ENCODE peak calls at places on chromosomes 4 and X, in seven cellular contexts. B, S, Z, C, O, G and E are unnamed samples.

GRCh38 chrX:13266641-13267420 is 53.0 kb downstream of the ATXN3L start:
- DNase-seq in B (no peak), S (no peak), C (no peak), O (no peak), Z (no peak), G (no peak), E (no peak)

GRCh38 chr4:163949976-163950601 is 455.6 kb downstream of the TMA16 start:
- DNase-seq in B (no peak), S (no peak), Z (no peak), G (no peak), C (no peak), O (no peak), E (no peak)

GRCh38 chr4:56689231-56689630 is 8.1 kb upstream of the HOPX start:
- DNase-seq in B (no peak), O (no peak), S (no peak), G (no peak), C (no peak), Z (no peak), E (no peak)

GRCh38 chrX:8711401-8711800 is 20.5 kb downstream of the ANOS1 start:
- DNase-seq in B (no peak), Z (no peak), O (no peak), S (no peak), G (no peak), C (no peak), E (no peak)

GRCh38 chr4:23337292-23337691 is 552.6 kb downstream of the PPARGC1A start:
- DNase-seq in Z (no peak), G (no peak), C (no peak), S (no peak), B (peak; percentile 7), O (no peak), E (no peak)

GRCh38 chrX:123884809-123885408 is 25.1 kb downstream of the XIAP start:
- DNase-seq in G (no peak), B (no peak), C (peak; percentile 60), O (peak; percentile 15), S (peak; percentile 50), Z (peak; percentile 53), E (peak; percentile 38)

GRCh38 chr4:68375667-68376559 is 26.0 kb upstream of the YTHDC1 start:
- DNase-seq in G (peak; percentile 10), S (peak; percentile 64), C (peak; percentile 64), O (peak; percentile 48), Z (peak; percentile 70), B (peak; percentile 47), E (peak; percentile 57)

GRCh38 chrX:78945186-78945912 is at the start of gene P2RY10:
- DNase-seq in B (no peak), Z (no peak), G (no peak), S (peak; percentile 70), C (no peak), O (peak; percentile 12), E (no peak)

GRCh38 chr4:47525154-47525819 is 40.2 kb downstream of the ATP10D start:
- DNase-seq in S (no peak), Z (peak; percentile 82), C (peak; percentile 94), B (no peak), O (no peak), G (no peak), E (peak; percentile 72)

GRCh38 chrX:104987063-104987462 is 233.4 kb downstream of the TEX13A start:
- DNase-seq in C (peak; percentile 0), O (no peak), Z (no peak), S (no peak), B (no peak), G (no peak), E (no peak)

GRCh38 chr4:142285222-142285583 is 560.9 kb downstream of the INPP4B start:
- DNase-seq in B (no peak), O (no peak), G (no peak), S (no peak), C (no peak), Z (no peak), E (no peak)

GRCh38 chr4:5539584-5539983 is 168.8 kb downstream of the EVC2 start:
- DNase-seq in C (no peak), S (no peak), B (no peak), O (no peak), Z (no peak), G (no peak), E (no peak)

GRCh38 chr4:102687373-102687981 is 73.3 kb downstream of the MANBA start:
- DNase-seq in G (no peak), O (no peak), C (no peak), S (no peak), B (no peak), Z (peak; percentile 10), E (peak; percentile 1)

GRCh38 chr4:27702710-27703431 is 842.2 kb downstream of the STIM2 start:
- DNase-seq in S (no peak), B (no peak), Z (no peak), O (no peak), G (no peak), C (no peak), E (peak; percentile 30)

GRCh38 chrX:130340271-130340670 is 552 bp downstream of the SLC25A14 start:
- DNase-seq in O (no peak), C (no peak), S (no peak), B (no peak), Z (no peak), G (no peak), E (no peak)

GRCh38 chrX:8565729-8566128 is 101.1 kb downstream of the VCX3B start:
- DNase-seq in C (no peak), B (no peak), O (no peak), G (no peak), Z (no peak), S (no peak), E (no peak)

GRCh38 chr4:8698341-8699062 is 105.9 kb downstream of the CPZ start:
- DNase-seq in C (no peak), B (no peak), G (no peak), S (no peak), O (no peak), Z (no peak), E (no peak)

GRCh38 chr4:128163177-128164117 is 102.3 kb downstream of the LARP1B start:
- DNase-seq in Z (peak; percentile 32), G (no peak), S (no peak), C (peak; percentile 66), O (no peak), B (peak; percentile 17), E (peak; percentile 70)

GRCh38 chrX:121000589-121000988 is 15.0 kb upstream of the CT47A1 start:
- DNase-seq in S (no peak), O (no peak), G (no peak), B (no peak), C (peak; percentile 59), Z (no peak), E (peak; percentile 21)